ENCODE peak calls at places on chromosome 15, in six cellular contexts. G is left ventricle myocardium inferior, A is adrenal gland, J is Panc1, I is MM.1S, Z is cardiac muscle cell. O is an unnamed sample.

GRCh38 chr15:53522878-53523455 is 236.5 kb downstream of the WDR72 start:
- DNase-seq in G (no peak), A (peak), J (no peak), I (no peak), Z (no peak), O (no peak)

GRCh38 chr15:69074011-69074842 is 59.7 kb downstream of the NOX5 start:
- DNase-seq in G (peak), A (peak), J (peak), I (no peak), Z (peak), O (peak)

GRCh38 chr15:32131803-32132202 is 101.5 kb downstream of the CHRNA7 start:
- DNase-seq in G (no peak), A (no peak), J (no peak), I (no peak), Z (no peak), O (no peak)

GRCh38 chr15:61171190-61171589 is 57.9 kb downstream of the RORA start:
- DNase-seq in G (no peak), A (no peak), J (no peak), I (no peak), Z (no peak), O (no peak)

GRCh38 chr15:56099311-56099710 is 105.9 kb upstream of the NEDD4 start:
- DNase-seq in G (no peak), A (peak), J (no peak), I (no peak), Z (no peak), O (no peak)

GRCh38 chr15:32041294-32041693 is 11.0 kb downstream of the CHRNA7 start:
- DNase-seq in G (no peak), A (no peak), J (no peak), I (no peak), Z (no peak), O (no peak)

GRCh38 chr15:39657714-39658113 is 76.8 kb downstream of the THBS1 start:
- DNase-seq in G (no peak), A (no peak), J (no peak), I (no peak), Z (peak), O (no peak)

GRCh38 chr15:56356616-56357015 is 8.6 kb upstream of the TEX9 start:
- DNase-seq in G (no peak), A (no peak), J (no peak), I (peak), Z (peak), O (no peak)

GRCh38 chr15:99438691-99439523 is 126.9 kb upstream of the MEF2A start:
- DNase-seq in G (no peak), A (peak), J (no peak), I (no peak), Z (no peak), O (peak)

GRCh38 chr15:89448825-89449224 is 47.6 kb downstream of the RHCG start:
- DNase-seq in G (no peak), A (no peak), J (no peak), I (no peak), Z (peak), O (no peak)

GRCh38 chr15:92112180-92112579 is 258.7 kb downstream of the SLCO3A1 start:
- DNase-seq in G (no peak), A (peak), J (no peak), I (no peak), Z (peak), O (no peak)

GRCh38 chr15:93803406-93803805 is 428.0 kb upstream of the MCTP2 start:
- DNase-seq in G (no peak), A (no peak), J (no peak), I (no peak), Z (no peak), O (peak)

GRCh38 chr15:77024273-77025065 is 29.5 kb downstream of the PSTPIP1 start:
- DNase-seq in G (peak), A (peak), J (peak), I (peak), Z (peak), O (peak)

GRCh38 chr15:52427804-52428203 is 100.9 kb downstream of the MYO5A start:
- DNase-seq in G (peak), A (peak), J (no peak), I (no peak), Z (peak), O (no peak)

GRCh38 chr15:60673918-60674558 is 195.1 kb upstream of the ICE2 start:
- DNase-seq in G (no peak), A (peak), J (peak), I (no peak), Z (peak), O (peak)

GRCh38 chr15:88448991-88449461 is 18.2 kb downstream of the MRPL46 start:
- DNase-seq in G (no peak), A (no peak), J (no peak), I (no peak), Z (no peak), O (no peak)

GRCh38 chr15:98063311-98063710 is 102.8 kb downstream of the ARRDC4 start:
- DNase-seq in G (no peak), A (no peak), J (no peak), I (no peak), Z (no peak), O (no peak)

GRCh38 chr15:59456114-59456513 is 18.1 kb downstream of the FAM81A start:
- DNase-seq in G (no peak), A (no peak), J (no peak), I (no peak), Z (no peak), O (no peak)

GRCh38 chr15:68428431-68428940 is 3.5 kb downstream of the ITGA11 start:
- DNase-seq in G (no peak), A (no peak), J (no peak), I (no peak), Z (no peak), O (peak)

GRCh38 chr15:51450001-51450400 is 108.5 kb downstream of the GLDN start:
- DNase-seq in G (no peak), A (no peak), J (no peak), I (no peak), Z (peak), O (no peak)

GRCh38 chr15:48373855-48374421 is 42.7 kb downstream of the DUT start:
- DNase-seq in G (peak), A (peak), J (no peak), I (no peak), Z (peak), O (no peak)

GRCh38 chr15:62269504-62269903 is 104.4 kb upstream of the C2CD4B start:
- DNase-seq in G (no peak), A (no peak), J (no peak), I (no peak), Z (peak), O (no peak)

GRCh38 chr15:94305133-94305532 is 73.8 kb downstream of the MCTP2 start:
- DNase-seq in G (no peak), A (no peak), J (no peak), I (no peak), Z (no peak), O (no peak)

GRCh38 chr15:88219623-88220022 is 36.9 kb downstream of the NTRK3 start:
- DNase-seq in G (no peak), A (no peak), J (no peak), I (no peak), Z (no peak), O (no peak)

GRCh38 chr15:65519781-65520299 is 2.4 kb upstream of the DPP8 start:
- DNase-seq in G (no peak), A (no peak), J (no peak), I (no peak), Z (no peak), O (no peak)

GRCh38 chr15:80957556-80957955 is 32.1 kb downstream of the MESD start:
- DNase-seq in G (no peak), A (no peak), J (no peak), I (no peak), Z (no peak), O (no peak)

GRCh38 chr15:73697033-73697467 is 12.9 kb downstream of the CD276 start:
- DNase-seq in G (peak), A (peak), J (no peak), I (peak), Z (peak), O (peak)

GRCh38 chr15:56760186-56760585 is 26.9 kb upstream of the ZNF280D start:
- DNase-seq in G (no peak), A (no peak), J (no peak), I (no peak), Z (peak), O (no peak)

GRCh38 chr15:101045236-101045646 is 126.1 kb downstream of the LRRK1 start:
- DNase-seq in G (peak), A (no peak), J (no peak), I (no peak), Z (peak), O (peak)

GRCh38 chr15:40146037-40146436 is 14.8 kb upstream of the BUB1B start:
- DNase-seq in G (no peak), A (no peak), J (no peak), I (no peak), Z (peak), O (no peak)

GRCh38 chr15:83066034-83066760 is 855 bp downstream of the BTBD1 start:
- DNase-seq in G (peak), A (no peak), J (no peak), I (no peak), Z (no peak), O (no peak)

GRCh38 chr15:57914350-57915055 is 151.0 kb downstream of the ALDH1A2 start:
- DNase-seq in G (no peak), A (no peak), J (no peak), I (no peak), Z (no peak), O (no peak)

GRCh38 chr15:70383856-70384255 is 286.1 kb upstream of the TLE3 start:
- DNase-seq in G (no peak), A (no peak), J (no peak), I (no peak), Z (no peak), O (no peak)

GRCh38 chr15:88043396-88043795 is 213.1 kb downstream of the NTRK3 start:
- DNase-seq in G (no peak), A (no peak), J (no peak), I (no peak), Z (no peak), O (no peak)

GRCh38 chr15:27241942-27242341 is 271.0 kb downstream of the GABRG3 start:
- DNase-seq in G (no peak), A (no peak), J (no peak), I (no peak), Z (no peak), O (no peak)

GRCh38 chr15:80401471-80401870 is 2.7 kb upstream of the ARNT2 start:
- DNase-seq in G (no peak), A (no peak), J (no peak), I (no peak), Z (no peak), O (no peak)

GRCh38 chr15:101293122-101293521 is 1.9 kb downstream of the SNRPA1 start:
- DNase-seq in G (no peak), A (no peak), J (no peak), I (no peak), Z (no peak), O (no peak)

GRCh38 chr15:91263632-91264477 is 163.8 kb downstream of the SV2B start:
- DNase-seq in G (peak), A (peak), J (no peak), I (no peak), Z (peak), O (peak)

GRCh38 chr15:43133429-43134156 is at the start of gene TMEM62:
- DNase-seq in G (peak), A (peak), J (peak), I (peak), Z (peak), O (peak)
- H3K27ac ChIP-seq in G (peak), A (no peak), J (peak), I (peak), Z (no peak), O (peak)

GRCh38 chr15:25693321-25694237 is 169.5 kb downstream of the ATP10A start:
- DNase-seq in G (peak), A (no peak), J (no peak), I (no peak), Z (peak), O (no peak)
- TF ChIP-seq CTCF in G (peak), A (peak), J (peak), I (no peak), Z (peak), O (peak)

GRCh38 chr15:74856537-74856936 is 13.6 kb upstream of the ULK3 start:
- DNase-seq in G (no peak), A (no peak), J (no peak), I (no peak), Z (no peak), O (no peak)

GRCh38 chr15:74858366-74858735 is 14.8 kb downstream of the SCAMP2 start:
- DNase-seq in G (no peak), A (no peak), J (no peak), I (no peak), Z (no peak), O (no peak)

GRCh38 chr15:74855857-74856256 is 12.9 kb upstream of the ULK3 start:
- DNase-seq in G (no peak), A (no peak), J (no peak), I (no peak), Z (no peak), O (no peak)

GRCh38 chr15:74857671-74858365 is 14.9 kb upstream of the ULK3 start:
- DNase-seq in G (no peak), A (no peak), J (no peak), I (no peak), Z (no peak), O (no peak)

DNA sequence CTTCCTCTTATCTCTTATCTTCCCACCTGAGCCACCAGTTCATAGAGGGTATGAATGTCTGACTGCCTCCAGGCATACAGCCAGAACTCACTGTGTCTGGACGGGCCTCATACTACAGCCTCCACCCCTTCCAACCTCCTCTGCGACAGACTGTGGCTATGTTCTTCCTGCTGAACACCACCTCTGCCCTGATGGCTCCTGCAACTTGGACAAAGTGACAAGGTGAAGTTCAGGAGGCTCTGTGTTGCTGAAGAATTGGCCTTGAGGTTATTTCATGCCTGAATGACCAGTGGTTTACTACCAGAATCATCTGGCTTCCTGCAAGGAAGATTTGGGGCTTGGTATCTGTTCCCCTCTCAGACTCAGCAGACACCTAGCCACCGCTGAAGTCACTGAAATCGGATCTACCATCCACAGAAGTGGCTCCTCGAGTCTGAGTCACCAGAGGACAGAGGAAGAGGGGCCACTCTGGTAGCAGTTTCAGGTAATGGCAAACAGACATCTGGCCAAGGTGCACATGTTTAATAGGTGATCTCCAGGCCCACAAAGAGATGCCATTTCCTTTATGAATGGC is 14.2 kb upstream of the ULK3 start:
- DNase-seq in G (no peak), A (no peak), J (no peak), I (no peak), Z (no peak), O (no peak)
- H3K27ac ChIP-seq in G (peak), A (no peak), J (no peak), I (peak), Z (peak), O (no peak)

GRCh38 chr15:79310612-79310984 is 314 bp upstream of the TMED3 start:
- DNase-seq in G (no peak), A (no peak), J (no peak), I (no peak), Z (peak), O (no peak)

GRCh38 chr15:79308874-79309273 is 2.0 kb upstream of the TMED3 start:
- DNase-seq in G (no peak), A (no peak), J (no peak), I (no peak), Z (no peak), O (no peak)

GRCh38 chr15:79311901-79312553 is 1.1 kb downstream of the TMED3 start:
- DNase-seq in G (no peak), A (no peak), J (no peak), I (no peak), Z (peak), O (no peak)

GRCh38 chr15:79314186-79314585 is 3.3 kb downstream of the TMED3 start:
- DNase-seq in G (no peak), A (no peak), J (no peak), I (no peak), Z (no peak), O (no peak)

GRCh38 chr15:79310985-79311900 is at the start of gene TMED3:
- DNase-seq in G (peak), A (peak), J (peak), I (peak), Z (peak), O (peak)
- TF ChIP-seq CTCF in G (peak), A (peak), J (no peak), I (peak), Z (no peak), O (no peak)

O was measured in uterus.